ENCODE peak calls at places on chromosomes 6 and 20, in ten cellular contexts. One of them, this sample, is unnamed. For H3K9me3, the result is how much of the 10 kb centered on the place peaks cover.

GRCh38 chr20:36491901-36492617 is 49.3 kb upstream of the MYL9 start:
- DNase-seq in ovary: no peak
- DNase-seq in AG04450: no peak
- DNase-seq in transverse colon: peak
- DNase-seq in cardiac muscle cell: no peak
- DNase-seq in mucosa of descending colon: peak
- DNase-seq in uterus: no peak
- DNase-seq in MM.1S: peak
- DNase-seq in HepG2: no peak
- DNase-seq in stomach: no peak
- DNase-seq in this sample: no peak

GRCh38 chr20:11970243-11970836 is 52.6 kb downstream of the BTBD3 start:
- DNase-seq in mucosa of descending colon: no peak
- DNase-seq in cardiac muscle cell: no peak
- DNase-seq in stomach: no peak
- DNase-seq in AG04450: no peak
- DNase-seq in HepG2: no peak
- DNase-seq in MM.1S: no peak
- DNase-seq in uterus: no peak
- DNase-seq in ovary: no peak
- DNase-seq in transverse colon: no peak
- DNase-seq in this sample: no peak

GRCh38 chr6:62441182-62441581 is 155.2 kb upstream of the KHDRBS2 start:
- DNase-seq in HepG2: no peak
- DNase-seq in transverse colon: no peak
- DNase-seq in stomach: no peak
- DNase-seq in uterus: no peak
- DNase-seq in cardiac muscle cell: no peak
- DNase-seq in ovary: no peak
- DNase-seq in mucosa of descending colon: no peak
- DNase-seq in AG04450: no peak
- DNase-seq in MM.1S: no peak
- DNase-seq in this sample: no peak

GRCh38 chr20:18639501-18639979 is 51.7 kb downstream of the DTD1 start:
- DNase-seq in transverse colon: no peak
- DNase-seq in AG04450: no peak
- DNase-seq in stomach: no peak
- DNase-seq in MM.1S: no peak
- DNase-seq in uterus: no peak
- DNase-seq in mucosa of descending colon: no peak
- DNase-seq in HepG2: no peak
- DNase-seq in ovary: no peak
- DNase-seq in cardiac muscle cell: peak
- DNase-seq in this sample: no peak

GRCh38 chr6:42294759-42295158 is 77.1 kb upstream of the MRPS10 start:
- DNase-seq in AG04450: no peak
- DNase-seq in stomach: no peak
- DNase-seq in MM.1S: no peak
- DNase-seq in transverse colon: no peak
- DNase-seq in uterus: no peak
- DNase-seq in ovary: no peak
- DNase-seq in cardiac muscle cell: no peak
- DNase-seq in mucosa of descending colon: no peak
- DNase-seq in HepG2: peak
- DNase-seq in this sample: no peak

GRCh38 chr6:29502181-29502580 is 14.4 kb upstream of the MAS1L start:
- DNase-seq in HepG2: no peak
- DNase-seq in transverse colon: no peak
- DNase-seq in cardiac muscle cell: no peak
- DNase-seq in MM.1S: no peak
- DNase-seq in uterus: no peak
- DNase-seq in mucosa of descending colon: no peak
- DNase-seq in stomach: no peak
- DNase-seq in AG04450: no peak
- DNase-seq in ovary: no peak
- DNase-seq in this sample: peak

GRCh38 chr20:39133205-39133604 is 171.1 kb downstream of the DHX35 start:
- DNase-seq in transverse colon: no peak
- DNase-seq in stomach: no peak
- DNase-seq in uterus: no peak
- DNase-seq in HepG2: no peak
- DNase-seq in cardiac muscle cell: no peak
- DNase-seq in AG04450: no peak
- DNase-seq in MM.1S: no peak
- DNase-seq in mucosa of descending colon: no peak
- DNase-seq in ovary: no peak
- DNase-seq in this sample: no peak

GRCh38 chr6:27758471-27758870 is 153.7 kb downstream of the OR2B2 start:
- DNase-seq in mucosa of descending colon: no peak
- DNase-seq in MM.1S: no peak
- DNase-seq in AG04450: no peak
- DNase-seq in cardiac muscle cell: no peak
- DNase-seq in HepG2: no peak
- DNase-seq in uterus: no peak
- DNase-seq in transverse colon: no peak
- DNase-seq in ovary: no peak
- DNase-seq in stomach: no peak
- DNase-seq in this sample: no peak

GRCh38 chr6:137823826-137824501 is 43.1 kb upstream of the TNFAIP3 start:
- DNase-seq in transverse colon: peak
- DNase-seq in cardiac muscle cell: peak
- DNase-seq in mucosa of descending colon: peak
- DNase-seq in AG04450: no peak
- DNase-seq in uterus: peak
- DNase-seq in MM.1S: no peak
- DNase-seq in stomach: peak
- DNase-seq in HepG2: no peak
- DNase-seq in ovary: peak
- DNase-seq in this sample: no peak

GRCh38 chr6:72132425-72132824 is 246.1 kb downstream of the RIMS1 start:
- DNase-seq in mucosa of descending colon: no peak
- DNase-seq in stomach: no peak
- DNase-seq in ovary: no peak
- DNase-seq in MM.1S: no peak
- DNase-seq in AG04450: no peak
- DNase-seq in uterus: no peak
- DNase-seq in HepG2: no peak
- DNase-seq in cardiac muscle cell: no peak
- DNase-seq in transverse colon: no peak
- DNase-seq in this sample: no peak

GRCh38 chr6:68082086-68082485 is 553.0 kb upstream of the ADGRB3 start:
- DNase-seq in AG04450: no peak
- DNase-seq in transverse colon: no peak
- DNase-seq in MM.1S: no peak
- DNase-seq in stomach: no peak
- DNase-seq in HepG2: no peak
- DNase-seq in ovary: no peak
- DNase-seq in cardiac muscle cell: no peak
- DNase-seq in uterus: no peak
- DNase-seq in mucosa of descending colon: no peak
- DNase-seq in this sample: no peak

GRCh38 chr6:17580518-17581048 is 19.5 kb upstream of the FAM8A1 start:
- DNase-seq in mucosa of descending colon: no peak
- DNase-seq in stomach: peak
- DNase-seq in MM.1S: no peak
- DNase-seq in ovary: peak
- DNase-seq in cardiac muscle cell: peak
- DNase-seq in AG04450: no peak
- DNase-seq in uterus: peak
- DNase-seq in HepG2: no peak
- DNase-seq in transverse colon: peak
- DNase-seq in this sample: peak

DNA sequence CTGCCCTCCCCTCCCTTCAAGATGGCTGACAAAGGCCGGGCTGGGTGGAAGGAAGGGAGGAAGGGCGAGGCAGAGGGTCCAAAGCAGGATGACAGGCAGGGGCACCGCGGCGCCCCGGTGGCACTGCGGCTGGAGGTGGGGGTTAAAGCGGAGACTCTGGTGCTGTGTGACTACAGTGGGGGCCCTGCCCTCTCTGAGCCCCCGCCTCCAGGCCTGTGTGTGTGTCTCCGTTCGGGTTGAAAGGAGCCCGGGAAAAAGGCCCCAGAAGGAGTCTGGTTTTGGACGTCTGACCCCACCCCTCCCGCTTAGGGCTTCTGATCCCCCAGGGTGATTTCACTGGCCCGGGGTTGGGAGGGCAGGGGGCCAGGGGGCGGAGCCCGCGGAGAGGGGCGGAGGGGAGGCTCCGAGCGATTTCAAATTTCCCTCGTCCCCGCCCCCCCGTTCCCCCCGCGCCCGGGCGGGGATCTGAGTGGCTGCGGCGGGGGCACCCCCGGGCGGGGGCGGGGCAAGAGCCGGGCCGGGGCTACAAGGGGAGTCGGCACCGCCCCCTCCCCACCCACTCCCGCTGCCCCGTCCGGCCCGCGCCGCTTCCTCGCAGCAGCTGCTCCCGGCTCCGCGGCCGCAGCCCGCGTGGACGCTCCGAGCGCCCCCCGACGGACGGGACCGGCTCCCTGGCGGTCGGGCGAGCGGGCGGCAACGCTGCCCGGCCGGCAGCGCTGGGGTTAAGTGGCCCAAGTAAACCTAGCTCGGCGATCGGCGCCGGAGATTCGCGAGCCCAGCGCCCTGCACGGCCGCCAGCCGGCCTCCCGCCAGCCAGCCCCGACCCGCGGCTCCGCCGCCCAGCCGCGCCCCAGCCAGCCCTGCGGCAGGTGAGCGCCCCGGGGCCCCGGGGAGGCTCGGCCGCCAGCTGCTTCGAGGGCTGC is at the start of gene DNMT3B:
- DNase-seq in stomach: peak
- DNase-seq in uterus: peak
- DNase-seq in MM.1S: peak
- DNase-seq in HepG2: peak
- DNase-seq in cardiac muscle cell: peak
- DNase-seq in ovary: peak
- DNase-seq in transverse colon: peak
- DNase-seq in AG04450: peak
- DNase-seq in mucosa of descending colon: peak
- DNase-seq in this sample: peak
- TF ChIP-seq CTCF in stomach: no peak
- TF ChIP-seq CTCF in uterus: no peak
- TF ChIP-seq CTCF in MM.1S: peak
- TF ChIP-seq CTCF in HepG2: peak
- TF ChIP-seq CTCF in cardiac muscle cell: no peak
- TF ChIP-seq CTCF in ovary: no peak
- TF ChIP-seq CTCF in transverse colon: peak
- TF ChIP-seq CTCF in AG04450: peak
- TF ChIP-seq CTCF in mucosa of descending colon: no peak
- TF ChIP-seq CTCF in this sample: no peak

DNA sequence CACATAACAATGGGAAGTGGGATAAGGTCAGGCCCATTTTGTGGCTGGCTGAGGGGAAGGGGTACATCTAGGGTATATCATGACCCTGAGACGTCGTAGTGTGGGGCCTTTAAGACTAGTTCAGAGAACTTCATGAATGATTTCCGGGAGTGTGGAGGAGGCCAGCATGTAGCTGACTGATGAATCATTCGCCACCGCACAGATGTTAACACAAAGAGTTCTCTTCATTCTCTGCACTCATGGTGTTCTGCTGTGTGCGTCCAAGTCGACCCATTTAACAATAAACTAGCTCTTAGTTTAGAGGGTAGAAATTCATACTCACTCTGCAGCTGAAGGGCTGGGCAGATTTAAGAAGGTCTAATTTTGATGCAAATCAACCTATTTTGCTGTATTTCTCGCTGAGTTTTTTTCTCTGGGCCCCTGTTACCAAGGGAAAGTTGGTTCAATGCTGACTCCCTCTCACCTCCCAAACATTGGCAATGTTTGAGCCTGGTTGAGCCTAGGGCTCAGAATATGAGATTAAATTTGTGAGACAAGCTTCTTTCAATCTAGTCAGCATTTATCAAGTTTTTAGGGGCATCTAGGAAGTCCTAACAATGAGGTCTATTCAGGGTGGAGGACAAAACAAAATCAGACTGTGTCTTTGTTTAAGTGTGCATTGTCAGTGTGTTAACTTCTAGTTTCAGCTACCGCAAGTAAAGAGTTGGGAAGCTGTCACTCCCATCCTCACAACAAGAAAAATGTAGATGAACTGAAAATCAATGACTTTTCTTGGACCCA is 106.8 kb upstream of the CBLN4 start:
- DNase-seq in transverse colon: no peak
- DNase-seq in HepG2: no peak
- DNase-seq in stomach: no peak
- DNase-seq in mucosa of descending colon: no peak
- DNase-seq in MM.1S: no peak
- DNase-seq in AG04450: no peak
- DNase-seq in ovary: no peak
- DNase-seq in uterus: no peak
- DNase-seq in cardiac muscle cell: no peak
- DNase-seq in this sample: no peak
- H3K4me3 ChIP-seq in transverse colon: no peak
- H3K4me3 ChIP-seq in HepG2: no peak
- H3K4me3 ChIP-seq in stomach: no peak
- H3K4me3 ChIP-seq in mucosa of descending colon: no peak
- H3K4me3 ChIP-seq in MM.1S: no peak
- H3K4me3 ChIP-seq in AG04450: no peak
- H3K4me3 ChIP-seq in ovary: no peak
- H3K4me3 ChIP-seq in uterus: no peak
- H3K4me3 ChIP-seq in cardiac muscle cell: no peak
- H3K4me3 ChIP-seq in this sample: no peak

DNA sequence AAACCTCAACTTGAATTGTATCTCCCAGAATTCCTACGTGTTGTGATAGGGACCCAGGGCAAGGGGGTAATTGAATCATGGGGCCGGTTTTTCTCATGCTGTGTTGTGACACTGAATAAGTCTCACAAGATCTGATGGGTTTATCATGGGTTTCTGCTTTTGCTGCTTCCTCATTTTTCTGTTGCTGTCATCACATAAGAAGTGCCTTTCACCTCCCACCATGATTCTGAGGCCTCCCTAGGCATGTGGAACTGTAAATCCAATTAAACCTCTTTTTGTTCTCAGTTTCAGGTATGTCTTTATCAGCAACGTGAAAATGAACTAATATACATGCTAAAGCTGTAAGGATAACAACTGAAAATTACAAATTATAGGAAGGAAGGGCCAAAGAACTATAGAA is 88.3 kb downstream of the CDYL start:
- DNase-seq in ovary: no peak
- DNase-seq in HepG2: no peak
- DNase-seq in transverse colon: no peak
- DNase-seq in uterus: no peak
- DNase-seq in AG04450: no peak
- DNase-seq in cardiac muscle cell: no peak
- DNase-seq in mucosa of descending colon: no peak
- DNase-seq in stomach: no peak
- DNase-seq in MM.1S: peak
- DNase-seq in this sample: no peak
- H3K9me3 ChIP-seq in ovary: under half
- H3K9me3 ChIP-seq in HepG2: under half
- H3K9me3 ChIP-seq in transverse colon: under half
- H3K9me3 ChIP-seq in uterus: under half
- H3K9me3 ChIP-seq in AG04450: under half
- H3K9me3 ChIP-seq in cardiac muscle cell: under half
- H3K9me3 ChIP-seq in mucosa of descending colon: under half
- H3K9me3 ChIP-seq in stomach: under half
- H3K9me3 ChIP-seq in MM.1S: under half
- H3K9me3 ChIP-seq in this sample: under half

DNA sequence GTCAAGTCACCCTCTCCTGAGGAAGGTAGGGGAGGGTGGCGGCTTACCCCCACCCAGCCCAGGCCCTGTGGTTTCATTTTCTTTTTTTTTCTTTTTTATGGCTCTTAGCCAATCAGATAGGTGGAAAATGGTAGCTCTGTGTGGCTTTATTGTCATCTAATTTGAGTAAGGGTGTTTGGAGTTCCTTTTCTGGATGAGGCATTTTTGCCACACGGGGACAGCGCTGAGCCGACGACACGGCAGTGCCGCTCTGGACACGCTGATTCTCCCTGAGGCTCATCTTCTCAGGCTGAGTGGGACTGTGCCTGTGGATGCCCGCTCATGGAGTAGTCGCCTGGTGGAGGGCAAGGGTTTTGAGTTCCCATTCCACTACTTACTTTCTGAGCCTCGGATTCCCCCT is 37.6 kb upstream of the ANGPT4 start:
- DNase-seq in HepG2: no peak
- DNase-seq in mucosa of descending colon: no peak
- DNase-seq in stomach: no peak
- DNase-seq in ovary: no peak
- DNase-seq in AG04450: no peak
- DNase-seq in transverse colon: no peak
- DNase-seq in uterus: no peak
- DNase-seq in MM.1S: no peak
- DNase-seq in cardiac muscle cell: peak
- DNase-seq in this sample: no peak
- TF ChIP-seq CTCF in HepG2: peak
- TF ChIP-seq CTCF in mucosa of descending colon: no peak
- TF ChIP-seq CTCF in stomach: no peak
- TF ChIP-seq CTCF in ovary: peak
- TF ChIP-seq CTCF in AG04450: peak
- TF ChIP-seq CTCF in transverse colon: no peak
- TF ChIP-seq CTCF in uterus: no peak
- TF ChIP-seq CTCF in MM.1S: peak
- TF ChIP-seq CTCF in cardiac muscle cell: peak
- TF ChIP-seq CTCF in this sample: no peak

This sample was measured in lung.